ENCODE peak calls at places on chromosomes 3 and 15, in six cellular contexts. One of them, this sample, is unnamed.

GRCh38 chr3:10594915-10595314 is 89.5 kb upstream of the ATP2B2 start:
- DNase-seq in transverse colon: no peak
- DNase-seq in sigmoid colon: no peak
- DNase-seq in HCT116: peak
- DNase-seq in upper lobe of left lung: no peak
- DNase-seq in stomach: no peak
- DNase-seq in this sample: no peak

GRCh38 chr3:31530039-31530983 is 2.4 kb upstream of the STT3B start:
- DNase-seq in upper lobe of left lung: no peak
- DNase-seq in sigmoid colon: no peak
- DNase-seq in HCT116: no peak
- DNase-seq in transverse colon: no peak
- DNase-seq in stomach: no peak
- DNase-seq in this sample: no peak

GRCh38 chr3:181847276-181847675 is 135.6 kb downstream of the SOX2 start:
- DNase-seq in transverse colon: no peak
- DNase-seq in HCT116: no peak
- DNase-seq in upper lobe of left lung: no peak
- DNase-seq in stomach: no peak
- DNase-seq in sigmoid colon: no peak
- DNase-seq in this sample: no peak

GRCh38 chr15:66133247-66133646 is 120.3 kb downstream of the MEGF11 start:
- DNase-seq in upper lobe of left lung: no peak
- DNase-seq in sigmoid colon: no peak
- DNase-seq in stomach: no peak
- DNase-seq in HCT116: no peak
- DNase-seq in transverse colon: no peak
- DNase-seq in this sample: no peak

GRCh38 chr3:50512131-50512530 is 8.7 kb upstream of the CACNA2D2 start:
- DNase-seq in upper lobe of left lung: no peak
- DNase-seq in HCT116: no peak
- DNase-seq in stomach: no peak
- DNase-seq in transverse colon: no peak
- DNase-seq in sigmoid colon: no peak
- DNase-seq in this sample: no peak

GRCh38 chr3:59606638-59607262 is 556.9 kb upstream of the CFAP20DC start:
- DNase-seq in sigmoid colon: no peak
- DNase-seq in upper lobe of left lung: no peak
- DNase-seq in HCT116: no peak
- DNase-seq in transverse colon: no peak
- DNase-seq in stomach: no peak
- DNase-seq in this sample: no peak

GRCh38 chr15:69992326-69992725 is 105.4 kb downstream of the TLE3 start:
- DNase-seq in stomach: no peak
- DNase-seq in sigmoid colon: no peak
- DNase-seq in upper lobe of left lung: no peak
- DNase-seq in HCT116: no peak
- DNase-seq in transverse colon: no peak
- DNase-seq in this sample: no peak

GRCh38 chr3:44918087-44918486 is 43.7 kb downstream of the TGM4 start:
- DNase-seq in transverse colon: no peak
- DNase-seq in stomach: no peak
- DNase-seq in upper lobe of left lung: no peak
- DNase-seq in sigmoid colon: no peak
- DNase-seq in HCT116: no peak
- DNase-seq in this sample: peak

GRCh38 chr3:139954146-139954545 is 19.2 kb downstream of the CLSTN2 start:
- DNase-seq in upper lobe of left lung: no peak
- DNase-seq in HCT116: no peak
- DNase-seq in sigmoid colon: no peak
- DNase-seq in transverse colon: no peak
- DNase-seq in stomach: no peak
- DNase-seq in this sample: no peak

GRCh38 chr15:40046721-40047412 is 7.9 kb upstream of the SRP14 start:
- DNase-seq in upper lobe of left lung: no peak
- DNase-seq in transverse colon: no peak
- DNase-seq in sigmoid colon: peak
- DNase-seq in HCT116: no peak
- DNase-seq in stomach: no peak
- DNase-seq in this sample: peak

GRCh38 chr3:133522036-133522435 is 51.5 kb upstream of the CDV3 start:
- DNase-seq in transverse colon: no peak
- DNase-seq in upper lobe of left lung: no peak
- DNase-seq in sigmoid colon: no peak
- DNase-seq in HCT116: no peak
- DNase-seq in stomach: no peak
- DNase-seq in this sample: no peak

GRCh38 chr3:120203016-120203415 is 82.0 kb downstream of the GPR156 start:
- DNase-seq in transverse colon: no peak
- DNase-seq in stomach: no peak
- DNase-seq in sigmoid colon: peak
- DNase-seq in HCT116: no peak
- DNase-seq in upper lobe of left lung: no peak
- DNase-seq in this sample: no peak

GRCh38 chr3:196162679-196163078 is 48.5 kb downstream of the ZDHHC19 start:
- DNase-seq in transverse colon: no peak
- DNase-seq in HCT116: no peak
- DNase-seq in upper lobe of left lung: no peak
- DNase-seq in sigmoid colon: no peak
- DNase-seq in stomach: no peak
- DNase-seq in this sample: peak

GRCh38 chr3:30578479-30578878 is 27.9 kb upstream of the TGFBR2 start:
- DNase-seq in transverse colon: peak
- DNase-seq in HCT116: no peak
- DNase-seq in stomach: no peak
- DNase-seq in sigmoid colon: peak
- DNase-seq in upper lobe of left lung: no peak
- DNase-seq in this sample: peak

GRCh38 chr3:25513642-25514266 is 85.7 kb downstream of the RARB start:
- DNase-seq in upper lobe of left lung: no peak
- DNase-seq in HCT116: no peak
- DNase-seq in stomach: no peak
- DNase-seq in sigmoid colon: no peak
- DNase-seq in transverse colon: no peak
- DNase-seq in this sample: no peak

GRCh38 chr15:43463542-43463941 is 29.4 kb downstream of the TP53BP1 start:
- DNase-seq in stomach: no peak
- DNase-seq in upper lobe of left lung: no peak
- DNase-seq in HCT116: no peak
- DNase-seq in sigmoid colon: no peak
- DNase-seq in transverse colon: no peak
- DNase-seq in this sample: no peak

GRCh38 chr3:104916971-104917370 is 449.7 kb upstream of the ALCAM start:
- DNase-seq in transverse colon: no peak
- DNase-seq in sigmoid colon: no peak
- DNase-seq in stomach: no peak
- DNase-seq in upper lobe of left lung: no peak
- DNase-seq in HCT116: no peak
- DNase-seq in this sample: no peak

GRCh38 chr3:100954990-100955389 is 38.2 kb downstream of the ABI3BP start:
- DNase-seq in transverse colon: peak
- DNase-seq in sigmoid colon: peak
- DNase-seq in stomach: no peak
- DNase-seq in upper lobe of left lung: no peak
- DNase-seq in HCT116: no peak
- DNase-seq in this sample: no peak

GRCh38 chr15:70415330-70415884 is 317.7 kb upstream of the TLE3 start:
- DNase-seq in transverse colon: peak
- DNase-seq in HCT116: no peak
- DNase-seq in sigmoid colon: no peak
- DNase-seq in stomach: no peak
- DNase-seq in upper lobe of left lung: peak
- DNase-seq in this sample: no peak

GRCh38 chr3:187745201-187746058 is at the start of gene BCL6:
- DNase-seq in transverse colon: peak
- DNase-seq in sigmoid colon: peak
- DNase-seq in stomach: peak
- DNase-seq in upper lobe of left lung: peak
- DNase-seq in HCT116: peak
- DNase-seq in this sample: peak

GRCh38 chr3:187743195-187744141 is 1.8 kb downstream of the BCL6 start:
- DNase-seq in stomach: peak
- DNase-seq in HCT116: no peak
- DNase-seq in upper lobe of left lung: peak
- DNase-seq in sigmoid colon: peak
- DNase-seq in transverse colon: peak
- DNase-seq in this sample: peak

GRCh38 chr3:187742351-187743171 is 2.7 kb downstream of the BCL6 start:
- DNase-seq in HCT116: no peak
- DNase-seq in sigmoid colon: no peak
- DNase-seq in transverse colon: peak
- DNase-seq in upper lobe of left lung: peak
- DNase-seq in stomach: peak
- DNase-seq in this sample: no peak

GRCh38 chr3:187746059-187746453 is 788 bp upstream of the BCL6 start:
- DNase-seq in HCT116: no peak
- DNase-seq in transverse colon: no peak
- DNase-seq in sigmoid colon: no peak
- DNase-seq in upper lobe of left lung: no peak
- DNase-seq in stomach: no peak
- DNase-seq in this sample: no peak

GRCh38 chr3:187744169-187745151 is 808 bp downstream of the BCL6 start:
- DNase-seq in transverse colon: peak
- DNase-seq in sigmoid colon: peak
- DNase-seq in HCT116: no peak
- DNase-seq in stomach: peak
- DNase-seq in upper lobe of left lung: peak
- DNase-seq in this sample: peak
- TF ChIP-seq POLR2A in transverse colon: no peak
- TF ChIP-seq POLR2A in sigmoid colon: no peak
- TF ChIP-seq POLR2A in HCT116: no peak
- TF ChIP-seq POLR2A in stomach: peak
- TF ChIP-seq POLR2A in upper lobe of left lung: peak
- TF ChIP-seq POLR2A in this sample: no peak

GRCh38 chr3:40523781-40524180 is 979 bp upstream of the ZNF621 start:
- DNase-seq in HCT116: no peak
- DNase-seq in sigmoid colon: no peak
- DNase-seq in stomach: no peak
- DNase-seq in upper lobe of left lung: no peak
- DNase-seq in transverse colon: no peak
- DNase-seq in this sample: no peak

GRCh38 chr3:40528426-40528825 is 3.7 kb downstream of the ZNF621 start:
- DNase-seq in sigmoid colon: no peak
- DNase-seq in transverse colon: no peak
- DNase-seq in upper lobe of left lung: no peak
- DNase-seq in HCT116: no peak
- DNase-seq in stomach: no peak
- DNase-seq in this sample: no peak

GRCh38 chr3:40521254-40521653 is 3.5 kb upstream of the ZNF621 start:
- DNase-seq in HCT116: no peak
- DNase-seq in sigmoid colon: no peak
- DNase-seq in transverse colon: no peak
- DNase-seq in upper lobe of left lung: no peak
- DNase-seq in stomach: no peak
- DNase-seq in this sample: no peak

GRCh38 chr3:40524222-40524570 is 564 bp upstream of the ZNF621 start:
- DNase-seq in transverse colon: no peak
- DNase-seq in stomach: no peak
- DNase-seq in sigmoid colon: no peak
- DNase-seq in HCT116: no peak
- DNase-seq in upper lobe of left lung: no peak
- DNase-seq in this sample: no peak

GRCh38 chr3:40524571-40525285 is at the start of gene ZNF621:
- DNase-seq in stomach: peak
- DNase-seq in transverse colon: peak
- DNase-seq in HCT116: peak
- DNase-seq in upper lobe of left lung: peak
- DNase-seq in sigmoid colon: peak
- DNase-seq in this sample: peak
- TF ChIP-seq CTCF in stomach: no peak
- TF ChIP-seq CTCF in transverse colon: no peak
- TF ChIP-seq CTCF in HCT116: no peak
- TF ChIP-seq CTCF in upper lobe of left lung: no peak
- TF ChIP-seq CTCF in sigmoid colon: no peak
- TF ChIP-seq CTCF in this sample: no peak

GRCh38 chr15:92545996-92546395 is 109.6 kb downstream of the FAM174B start:
- DNase-seq in upper lobe of left lung: no peak
- DNase-seq in sigmoid colon: no peak
- DNase-seq in transverse colon: no peak
- DNase-seq in HCT116: no peak
- DNase-seq in stomach: no peak
- DNase-seq in this sample: no peak

GRCh38 chr15:92538115-92538514 is 117.5 kb downstream of the FAM174B start:
- DNase-seq in stomach: no peak
- DNase-seq in transverse colon: no peak
- DNase-seq in HCT116: no peak
- DNase-seq in upper lobe of left lung: no peak
- DNase-seq in sigmoid colon: no peak
- DNase-seq in this sample: no peak

GRCh38 chr15:92541197-92542190 is 114.1 kb downstream of the FAM174B start:
- DNase-seq in sigmoid colon: no peak
- DNase-seq in HCT116: no peak
- DNase-seq in stomach: no peak
- DNase-seq in transverse colon: no peak
- DNase-seq in upper lobe of left lung: peak
- DNase-seq in this sample: no peak
- TF ChIP-seq POLR2AphosphoS5 in sigmoid colon: no peak
- TF ChIP-seq POLR2AphosphoS5 in HCT116: no peak
- TF ChIP-seq POLR2AphosphoS5 in stomach: no peak
- TF ChIP-seq POLR2AphosphoS5 in transverse colon: no peak
- TF ChIP-seq POLR2AphosphoS5 in upper lobe of left lung: no peak
- TF ChIP-seq POLR2AphosphoS5 in this sample: no peak

GRCh38 chr3:132088291-132088690 is 53.5 kb upstream of the CPNE4 start:
- DNase-seq in upper lobe of left lung: no peak
- DNase-seq in HCT116: no peak
- DNase-seq in sigmoid colon: no peak
- DNase-seq in transverse colon: no peak
- DNase-seq in stomach: no peak
- DNase-seq in this sample: no peak
- TF ChIP-seq POLR2A in upper lobe of left lung: no peak
- TF ChIP-seq POLR2A in HCT116: no peak
- TF ChIP-seq POLR2A in sigmoid colon: no peak
- TF ChIP-seq POLR2A in transverse colon: no peak
- TF ChIP-seq POLR2A in stomach: no peak
- TF ChIP-seq POLR2A in this sample: no peak